ENCODE peak calls at places on chromosomes 1 and 21, in five cellular contexts. X is OCI-LY7, M is stomach, W is IMR-90, T is nephron progenitor cell. N is an unnamed sample.

GRCh38 chr1:205304046-205304694 is 17.4 kb downstream of the NUAK2 start:
- DNase-seq in X (no peak), M (no peak), W (no peak), T (no peak), N (no peak)

GRCh38 chr1:31335007-31335406 is 37.9 kb downstream of the FABP3 start:
- DNase-seq in X (peak; percentile 54), M (no peak), W (peak; percentile 46), T (no peak), N (no peak)

GRCh38 chr1:225415307-225415706 is 12.5 kb downstream of the LBR start:
- DNase-seq in X (no peak), M (no peak), W (no peak), T (no peak), N (no peak)

GRCh38 chr1:154567386-154568164 is at the start of gene CHRNB2:
- DNase-seq in X (peak; percentile 38), M (peak; percentile 78), W (no peak), T (peak; percentile 95), N (peak; percentile 75)

GRCh38 chr1:159067699-159068621 is 8.6 kb downstream of the AIM2 start:
- DNase-seq in X (peak; percentile 97), M (no peak), W (no peak), T (no peak), N (no peak)

GRCh38 chr1:76239470-76239918 is 164.9 kb downstream of the ST6GALNAC3 start:
- DNase-seq in X (no peak), M (no peak), W (no peak), T (no peak), N (no peak)

GRCh38 chr1:19825298-19825697 is 10.2 kb upstream of the RNF186 start:
- DNase-seq in X (no peak), M (peak; percentile 63), W (no peak), T (no peak), N (no peak)

GRCh38 chr21:25701529-25701928 is 33.2 kb downstream of the ATP5PF start:
- DNase-seq in X (no peak), M (no peak), W (no peak), T (no peak), N (no peak)

GRCh38 chr1:185156321-185156853 is 366 bp downstream of the TRMT1L start:
- DNase-seq in X (peak; percentile 34), M (peak; percentile 39), W (no peak), T (no peak), N (no peak)

GRCh38 chr1:192516776-192517297 is 58.7 kb upstream of the RGS1 start:
- DNase-seq in X (peak; percentile 89), M (no peak), W (no peak), T (no peak), N (peak; percentile 25)

GRCh38 chr1:46183119-46183842 is 7.0 kb upstream of the P3R3URF start:
- DNase-seq in X (no peak), M (peak; percentile 94), W (peak; percentile 95), T (no peak), N (no peak)

GRCh38 chr21:26909972-26910371 is 56.9 kb downstream of the ADAMTS5 start:
- DNase-seq in X (no peak), M (no peak), W (no peak), T (peak; percentile 49), N (no peak)

GRCh38 chr1:245330951-245331350 is 176.2 kb downstream of the KIF26B start:
- DNase-seq in X (no peak), M (no peak), W (no peak), T (no peak), N (no peak)

GRCh38 chr1:71053146-71053545 is 5.5 kb upstream of the PTGER3 start:
- DNase-seq in X (no peak), M (no peak), W (no peak), T (no peak), N (no peak)

GRCh38 chr1:109025691-109026090 is 16.2 kb downstream of the WDR47 start:
- DNase-seq in X (no peak), M (no peak), W (peak; percentile 49), T (no peak), N (no peak)

GRCh38 chr21:41236361-41236973 is 68.5 kb downstream of the BACE2 start:
- DNase-seq in X (no peak), M (no peak), W (no peak), T (no peak), N (no peak)

GRCh38 chr1:40902634-40902897 is 40.4 kb upstream of the CITED4 start:
- DNase-seq in X (no peak), M (no peak), W (no peak), T (no peak), N (no peak)

GRCh38 chr1:238457610-238458009 is 566.9 kb upstream of the ZP4 start:
- DNase-seq in X (no peak), M (no peak), W (no peak), T (no peak), N (no peak)

GRCh38 chr1:145892486-145893087 is 6.9 kb upstream of the ANKRD35 start:
- DNase-seq in X (no peak), M (peak; percentile 79), W (peak; percentile 71), T (no peak), N (no peak)

GRCh38 chr1:167533851-167534300 is 15.5 kb upstream of the CD247 start:
- DNase-seq in X (peak; percentile 73), M (peak; percentile 76), W (peak; percentile 50), T (peak; percentile 82), N (peak; percentile 65)

GRCh38 chr1:57982852-57983251 is 559.0 kb upstream of the DAB1 start:
- DNase-seq in X (no peak), M (no peak), W (no peak), T (no peak), N (no peak)

GRCh38 chr1:161094481-161094880 is 3.7 kb upstream of the KLHDC9 start:
- DNase-seq in X (no peak), M (no peak), W (no peak), T (no peak), N (no peak)

GRCh38 chr1:80358141-80358540 is 1351.6 kb upstream of the ADGRL4 start:
- DNase-seq in X (no peak), M (no peak), W (peak; percentile 31), T (no peak), N (no peak)

GRCh38 chr1:246528933-246529731 is 22.1 kb upstream of the SMYD3 start:
- DNase-seq in X (no peak), M (no peak), W (no peak), T (no peak), N (no peak)

GRCh38 chr1:91555821-91556531 is 55.3 kb downstream of the CDC7 start:
- DNase-seq in X (no peak), M (no peak), W (peak; percentile 98), T (no peak), N (peak; percentile 57)

GRCh38 chr1:207798847-207799246 is 47.0 kb downstream of the CD46 start:
- DNase-seq in X (no peak), M (no peak), W (peak; percentile 18), T (no peak), N (peak; percentile 49)

GRCh38 chr1:179925906-179926305 is 28.7 kb upstream of the CEP350 start:
- DNase-seq in X (no peak), M (no peak), W (no peak), T (no peak), N (no peak)

GRCh38 chr1:221743416-221744208 is 1.7 kb upstream of the DUSP10 start:
- DNase-seq in X (peak; percentile 13), M (no peak), W (no peak), T (peak; percentile 7), N (no peak)

DNA sequence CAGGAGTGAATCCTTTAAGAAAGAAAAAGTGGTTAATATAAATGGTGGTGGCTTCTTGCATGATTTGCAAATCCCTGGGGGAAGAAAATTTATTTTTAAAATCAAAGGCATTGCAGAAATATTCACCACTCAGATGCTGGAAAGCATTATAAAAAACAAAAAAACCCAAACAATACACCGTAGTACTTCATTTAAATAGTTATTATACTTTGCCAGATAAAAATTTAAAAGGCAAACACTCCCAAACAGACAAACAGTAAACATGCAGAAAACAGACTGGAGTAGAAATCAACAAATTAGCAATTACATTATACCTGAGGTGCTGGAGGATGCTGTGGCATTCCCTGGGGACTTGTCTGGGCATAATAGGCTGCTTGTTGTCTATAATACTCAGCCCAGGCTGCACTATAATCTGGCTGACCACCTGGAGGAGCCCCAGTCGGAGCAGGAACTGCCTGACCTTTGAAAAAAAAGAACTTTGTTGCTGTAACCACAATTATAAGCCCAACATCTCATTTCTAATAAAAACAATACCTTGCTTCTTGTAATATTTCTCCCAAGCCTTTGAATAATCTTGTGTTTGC is 29.9 kb downstream of the FUBP1 start:
- DNase-seq in X (peak; percentile 27), M (no peak), W (peak; percentile 42), T (no peak), N (no peak)
- TF ChIP-seq CTCF in X (peak; percentile 32), M (no peak), W (peak; percentile 28), T (no peak), N (no peak)

DNA sequence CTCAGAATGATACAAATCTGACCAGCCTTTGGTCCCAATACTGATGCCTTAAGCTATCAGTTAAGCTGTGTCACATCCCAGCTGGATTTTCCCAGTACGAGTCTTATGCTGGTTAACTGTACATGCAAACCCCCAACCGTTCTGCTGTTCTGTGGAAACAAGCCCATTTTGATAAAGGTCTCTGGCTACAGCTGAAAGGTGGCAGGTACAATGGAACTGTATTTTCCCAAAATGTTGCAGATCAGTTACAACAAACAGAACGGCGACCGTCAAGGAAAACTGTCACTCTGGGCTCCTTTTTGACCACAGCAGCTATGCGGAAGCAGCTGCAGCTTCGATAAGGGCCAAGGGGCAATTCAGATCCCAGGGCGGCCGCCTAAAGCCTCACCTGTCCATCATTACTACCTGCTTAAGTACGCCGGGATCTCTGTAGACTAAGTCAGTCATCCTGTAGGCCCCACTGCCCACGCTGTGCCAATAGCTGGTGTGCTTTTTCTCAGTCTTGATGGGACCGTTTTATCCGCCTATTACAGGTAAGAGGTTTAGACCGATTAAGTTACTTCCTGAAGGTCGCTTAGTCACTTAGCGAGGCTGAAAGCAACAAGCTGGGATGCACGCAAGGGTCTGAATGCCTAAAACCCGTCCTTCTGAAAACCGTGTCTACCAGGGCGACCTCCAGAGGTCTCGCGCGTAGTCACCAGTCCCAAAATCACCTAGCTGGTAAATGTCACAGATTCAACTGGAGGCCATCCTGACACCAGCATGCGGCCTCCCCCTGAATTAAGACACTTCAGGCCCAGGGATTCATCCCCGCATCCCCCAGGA is 11.1 kb upstream of the RAB42 start:
- DNase-seq in X (peak; percentile 83), M (peak; percentile 42), W (peak; percentile 56), T (peak; percentile 19), N (no peak)
- TF ChIP-seq CTCF in X (peak; percentile 71), M (no peak), W (no peak), T (no peak), N (peak; percentile 27)

DNA sequence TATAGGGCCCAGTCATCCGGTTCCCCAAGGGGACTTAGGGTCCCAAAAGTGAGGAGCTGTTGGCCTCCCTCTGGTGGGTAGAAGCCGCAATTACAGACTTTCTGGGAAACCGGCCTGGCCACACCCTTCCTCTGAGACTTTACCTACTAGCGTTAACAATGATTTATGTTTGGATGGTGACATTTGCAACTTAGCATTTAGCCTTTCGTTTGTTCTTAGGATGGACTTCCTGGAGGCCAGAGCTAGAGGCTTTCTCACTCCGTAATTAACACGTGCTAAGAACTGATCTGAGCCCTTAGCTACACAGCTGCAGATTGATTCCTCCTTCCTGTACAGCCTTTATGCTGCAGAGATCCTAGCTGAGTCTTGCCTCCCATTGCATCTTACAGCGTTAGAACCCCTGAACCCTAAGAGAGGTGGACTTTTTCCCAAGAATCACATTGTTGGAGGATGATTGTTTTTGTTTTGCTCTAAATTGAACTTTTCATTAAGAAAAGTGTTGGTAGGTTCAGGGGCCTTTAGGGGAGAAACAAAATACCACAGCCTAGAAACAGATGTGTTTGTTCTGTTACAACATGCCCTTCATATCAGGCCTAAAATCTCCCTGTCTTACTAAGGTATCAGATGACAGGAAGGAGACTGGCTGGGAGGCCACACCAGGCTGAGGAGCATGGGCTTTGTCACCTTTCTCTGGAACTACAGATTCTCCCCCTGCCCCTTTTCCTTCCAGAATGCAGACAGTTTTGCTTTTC is 2.0 kb downstream of the S100A11 start:
- DNase-seq in X (peak; percentile 76), M (peak; percentile 61), W (peak; percentile 59), T (peak; percentile 75), N (peak; percentile 41)
- TF ChIP-seq CTCF in X (peak; percentile 83), M (no peak), W (peak; percentile 60), T (peak; percentile 70), N (peak; percentile 68)

GRCh38 chr1:226649780-226650179 is 89.3 kb downstream of the ITPKB start:
- DNase-seq in X (peak; percentile 66), M (no peak), W (peak; percentile 43), T (no peak), N (no peak)
- TF ChIP-seq CTCF in X (peak; percentile 82), M (no peak), W (peak; percentile 29), T (no peak), N (peak; percentile 17)

N was measured in natural killer cell.